ENCODE peak calls at places on chromosomes 16 and 17, in eight cellular contexts. M is vagina; W is tibial nerve; Z is CD8-positive, alpha-beta T cell; Q is neural progenitor cell; F is left lung; P is left ventricle myocardium inferior; E is tibial artery. T is an unnamed sample.

GRCh38 chr17:49217651-49218413 is 7.3 kb downstream of the ABI3 start:
- DNase-seq in Q (no peak), P (peak; percentile 71), M (no peak), W (peak; percentile 68), E (peak; percentile 67), F (peak; percentile 90), Z (peak; percentile 80), T (no peak)

GRCh38 chr17:12727076-12727750 is 61.5 kb downstream of the MYOCD start:
- DNase-seq in M (peak; percentile 12), Q (no peak), Z (no peak), W (no peak), P (no peak), E (no peak), F (no peak), T (no peak)

GRCh38 chr16:72897707-72898106 is 150.2 kb downstream of the ZFHX3 start:
- DNase-seq in W (no peak), Z (no peak), Q (no peak), F (no peak), M (no peak), P (no peak), E (no peak), T (no peak)

GRCh38 chr16:85502357-85502756 is 110.8 kb upstream of the GSE1 start:
- DNase-seq in Q (no peak), E (no peak), M (no peak), Z (no peak), F (no peak), W (no peak), P (no peak), T (no peak)

GRCh38 chr16:51876934-51877333 is 670.0 kb downstream of the TOX3 start:
- DNase-seq in Z (no peak), F (no peak), Q (no peak), W (no peak), E (no peak), M (no peak), P (no peak), T (no peak)

GRCh38 chr16:10617662-10618420 is 37.4 kb upstream of the EMP2 start:
- DNase-seq in F (no peak), Q (no peak), E (no peak), P (no peak), M (no peak), W (no peak), Z (no peak), T (no peak)

GRCh38 chr16:49760815-49761214 is 95.1 kb downstream of the ZNF423 start:
- DNase-seq in Q (no peak), F (no peak), P (no peak), Z (no peak), W (no peak), E (no peak), M (no peak), T (no peak)

GRCh38 chr17:52696362-52696761 is 537.8 kb upstream of the CA10 start:
- DNase-seq in M (no peak), E (no peak), Z (no peak), Q (no peak), W (no peak), P (no peak), F (no peak), T (no peak)

GRCh38 chr17:3963214-3964201 is 729 bp downstream of the ATP2A3 start:
- DNase-seq in Q (peak; percentile 52), Z (peak; percentile 82), M (no peak), P (no peak), W (no peak), E (no peak), F (peak; percentile 86), T (no peak)

GRCh38 chr16:17417740-17418139 is 53.0 kb downstream of the XYLT1 start:
- DNase-seq in P (no peak), W (no peak), Q (no peak), M (no peak), F (no peak), Z (no peak), E (no peak), T (no peak)

DNA sequence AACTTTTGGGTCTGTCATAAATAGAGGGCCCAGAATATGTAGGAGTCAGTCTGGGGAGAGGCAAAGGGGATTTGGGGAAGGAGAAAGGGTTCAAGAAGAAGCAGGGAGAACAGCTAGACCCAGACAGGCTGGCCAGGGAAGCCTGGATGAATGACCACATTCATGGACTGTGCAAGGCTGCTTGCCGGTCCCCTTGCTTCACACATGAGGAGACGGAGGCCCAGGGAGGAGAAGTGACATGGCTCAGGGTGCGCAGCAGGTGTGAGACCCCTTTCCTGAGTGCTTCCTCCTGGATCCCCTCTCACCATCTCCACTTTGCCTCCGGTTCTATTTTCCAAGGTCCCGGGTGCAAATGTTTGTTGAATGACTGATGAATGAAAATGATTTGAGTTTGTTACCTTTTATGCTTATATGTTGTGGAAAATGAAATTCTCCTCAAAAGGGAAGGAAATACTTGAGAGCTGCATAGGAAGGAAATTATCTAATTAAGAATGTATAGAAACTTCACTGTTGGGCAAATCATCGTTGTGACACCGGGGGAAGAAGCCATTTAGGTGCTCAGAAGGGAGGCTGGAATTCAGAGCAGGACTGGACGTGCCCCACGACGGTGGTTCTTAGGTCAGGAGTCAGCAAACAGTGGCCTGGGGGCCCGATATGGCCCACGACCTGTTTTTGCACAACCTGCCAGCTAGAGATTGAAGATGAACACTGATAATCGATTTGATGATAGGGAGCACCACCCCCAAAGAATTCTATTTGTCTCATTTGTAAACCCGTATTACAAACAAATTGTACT is 559 bp downstream of the ITGAM start:
- DNase-seq in M (no peak), F (no peak), Q (no peak), W (no peak), E (no peak), Z (no peak), P (no peak), T (no peak)
- H3K4me3 ChIP-seq in M (no peak overlapping the region), F (peak overlapping the region; percentile 55), Q (no peak overlapping the region), W (no peak overlapping the region), E (peak overlapping the region; percentile 11), Z (no peak overlapping the region), P (peak overlapping the region; percentile 47), T (peak overlapping the region; percentile 56)

DNA sequence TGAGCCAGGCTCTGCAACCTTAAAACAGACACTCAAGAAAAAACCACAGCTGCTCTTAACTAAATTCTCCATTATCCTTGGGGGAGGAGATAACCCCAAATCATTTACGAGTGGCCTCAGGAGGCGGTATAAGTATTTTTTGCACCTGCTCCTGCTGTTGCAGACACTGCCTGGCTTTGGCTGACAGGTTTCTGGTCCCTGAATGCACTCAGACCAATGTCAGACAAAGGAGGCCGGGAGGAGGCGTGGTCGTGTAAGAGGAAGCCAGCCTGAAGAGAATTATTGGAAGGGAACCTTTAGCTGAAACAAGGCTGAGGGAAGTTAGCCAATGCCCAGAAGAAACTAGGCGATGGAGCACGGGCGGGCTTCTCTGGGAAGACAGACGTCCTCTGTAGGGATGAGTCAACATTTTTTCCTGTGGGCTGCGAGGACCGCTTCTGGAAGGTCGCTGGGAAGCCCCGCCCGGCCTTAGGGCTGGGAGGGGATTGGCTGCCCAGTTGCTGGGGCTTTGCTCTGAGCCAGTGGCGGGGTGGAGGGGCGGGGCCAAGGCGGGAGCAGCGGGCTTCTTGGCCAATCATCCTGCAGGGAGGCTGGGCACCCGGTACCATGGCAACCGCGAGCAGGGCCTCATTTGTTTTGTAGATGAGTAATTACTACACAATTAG is 82.3 kb downstream of the CCDC182 start:
- DNase-seq in F (peak; percentile 94), W (peak; percentile 81), E (peak; percentile 90), Z (no peak), M (no peak), Q (peak; percentile 97), P (peak; percentile 96), T (peak; percentile 98)
- H3K27ac ChIP-seq in F (peak overlapping the region; percentile 75), W (peak overlapping the region; percentile 95), E (peak overlapping the region; percentile 64), Z (no peak overlapping the region), M (peak overlapping the region; percentile 61), Q (peak overlapping the region; percentile 16), P (peak overlapping the region; percentile 90), T (peak overlapping the region; percentile 84)

DNA sequence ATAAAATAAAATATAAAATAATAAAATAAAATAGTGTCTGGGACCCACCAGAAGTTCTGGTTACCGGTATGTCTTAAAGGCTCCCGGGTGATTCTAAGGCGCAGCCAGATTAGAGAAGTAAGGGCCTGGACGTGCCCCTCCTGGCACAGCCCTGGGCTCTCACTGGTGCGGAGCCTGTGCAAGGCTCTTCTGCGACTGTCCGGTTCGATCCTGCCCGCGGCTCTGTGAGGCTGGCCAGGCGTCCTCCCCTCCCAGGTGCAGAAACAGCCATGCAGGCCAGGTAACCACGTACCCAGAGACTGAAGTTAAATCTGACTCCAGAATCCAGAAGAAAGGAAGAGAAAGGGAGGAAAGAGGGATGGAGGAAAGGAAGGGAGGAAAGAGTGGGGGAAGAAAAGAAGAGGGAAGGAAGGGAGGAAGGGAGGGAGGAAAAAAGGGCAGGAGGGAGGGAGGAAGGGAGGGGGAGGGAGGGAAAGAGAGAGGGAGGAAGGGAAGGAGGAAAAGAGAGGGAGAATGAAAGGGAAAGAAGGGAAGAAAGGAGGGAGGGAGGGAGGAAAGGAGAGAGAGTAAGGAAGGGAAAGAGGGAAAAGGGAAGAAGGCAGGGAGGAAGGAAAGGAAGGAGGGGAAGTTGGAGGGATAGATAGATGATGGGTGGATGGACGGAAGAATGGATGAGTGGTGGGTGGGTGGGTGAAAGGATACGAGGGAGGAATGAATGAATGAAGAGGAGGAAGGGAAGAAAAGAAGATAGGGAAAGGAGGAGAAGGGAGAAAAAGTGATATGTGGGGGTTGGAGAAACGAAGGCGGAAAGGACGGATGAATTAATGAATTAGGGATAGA is 42.3 kb downstream of the C16orf82 start:
- DNase-seq in F (no peak), P (no peak), Q (no peak), Z (no peak), M (no peak), E (no peak), W (no peak), T (peak; percentile 46)
- H3K4me3 ChIP-seq in F (no peak overlapping the region), P (peak overlapping the region; percentile 54), Q (peak overlapping the region; percentile 63), Z (peak overlapping the region; percentile 43), M (peak overlapping the region; percentile 27), E (peak overlapping the region; percentile 47), W (no peak overlapping the region), T (peak overlapping the region; percentile 61)

DNA sequence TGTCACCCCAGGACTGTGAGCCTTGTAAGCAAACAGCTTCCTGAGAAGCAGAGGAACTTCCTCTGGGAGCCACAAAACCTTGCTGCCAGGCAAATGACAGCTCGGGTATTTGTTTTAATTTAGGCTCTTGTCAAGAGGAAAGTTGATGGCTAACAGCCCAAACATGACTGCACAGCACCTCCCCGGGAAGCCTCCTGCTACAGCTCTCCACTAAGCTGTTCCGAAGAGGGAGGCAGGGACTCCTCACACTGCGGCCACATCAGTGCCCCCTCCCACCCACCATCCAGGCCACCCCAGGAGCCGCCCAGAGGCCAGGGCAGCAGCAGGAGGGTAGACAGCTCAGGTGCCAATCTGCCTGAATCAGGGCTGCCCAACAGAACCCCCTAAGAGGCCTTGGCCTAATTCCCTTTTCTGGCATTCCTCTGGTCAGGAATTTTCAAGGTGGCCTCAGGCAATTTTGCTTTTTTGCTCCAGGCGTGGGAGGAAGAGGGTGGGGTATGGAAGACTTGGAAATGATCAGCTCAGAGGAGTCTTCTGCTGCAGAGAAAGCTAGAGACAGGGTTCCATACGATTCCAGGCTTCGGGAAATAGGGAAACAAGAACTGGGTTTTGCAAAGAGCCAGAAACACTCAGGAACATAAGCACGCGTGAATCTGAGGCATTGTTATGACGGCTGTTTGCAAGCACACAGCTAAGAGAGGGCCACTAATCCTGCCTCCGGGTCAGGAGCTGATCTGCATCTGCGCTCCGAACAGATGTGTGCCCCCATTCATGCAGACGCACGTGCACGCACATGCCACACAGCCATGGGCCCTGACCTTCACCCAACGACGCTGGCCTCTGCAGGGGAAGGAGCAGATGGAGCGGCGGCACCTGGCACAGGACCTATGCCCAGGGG is 2.4 kb downstream of the ABR start:
- DNase-seq in W (no peak), E (no peak), Q (no peak), M (no peak), Z (no peak), F (peak; percentile 72), P (peak; percentile 43), T (no peak)
- H3K27ac ChIP-seq in W (no peak overlapping the region), E (peak overlapping the region; percentile 16), Q (no peak overlapping the region), M (peak overlapping the region; percentile 69), Z (no peak overlapping the region), F (no peak overlapping the region), P (peak overlapping the region; percentile 88), T (no peak overlapping the region)

GRCh38 chr17:57911834-57912673 is 43.2 kb downstream of the CUEDC1 start:
- DNase-seq in Z (no peak), E (peak; percentile 80), W (peak; percentile 81), M (no peak), P (peak; percentile 94), F (peak; percentile 84), Q (peak; percentile 93), T (no peak)
- H3K4me3 ChIP-seq in Z (no peak overlapping the region), E (no peak overlapping the region), W (no peak overlapping the region), M (no peak overlapping the region), P (peak overlapping the region; percentile 43), F (no peak overlapping the region), Q (peak overlapping the region; percentile 18), T (no peak overlapping the region)

T was measured in coronary artery.